ENCODE peak calls at places on chromosome 4, in four cellular contexts. One of them, this sample, is unnamed.

GRCh38 chr4:110622841-110623709 is at the start of gene PITX2:
- DNase-seq in HCT116: peak; percentile 92
- DNase-seq in K562: peak; percentile 46
- DNase-seq in HepG2: no peak
- DNase-seq in this sample: no peak

GRCh38 chr4:156767911-156768415 is 203.6 kb downstream of the PDGFC start:
- DNase-seq in K562: no peak
- DNase-seq in HCT116: no peak
- DNase-seq in HepG2: no peak
- DNase-seq in this sample: no peak

GRCh38 chr4:1050486-1051213 is 39.2 kb downstream of the FGFRL1 start:
- DNase-seq in HCT116: no peak
- DNase-seq in K562: no peak
- DNase-seq in HepG2: no peak
- DNase-seq in this sample: no peak

GRCh38 chr4:27210874-27211428 is 350.3 kb downstream of the STIM2 start:
- DNase-seq in HCT116: no peak
- DNase-seq in HepG2: no peak
- DNase-seq in K562: no peak
- DNase-seq in this sample: no peak

GRCh38 chr4:83454626-83455025 is 997 bp downstream of the HELQ start:
- DNase-seq in K562: no peak
- DNase-seq in HepG2: no peak
- DNase-seq in HCT116: no peak
- DNase-seq in this sample: no peak

GRCh38 chr4:184190711-184191110 is 27.0 kb downstream of the ENPP6 start:
- DNase-seq in HepG2: no peak
- DNase-seq in K562: no peak
- DNase-seq in HCT116: no peak
- DNase-seq in this sample: no peak

GRCh38 chr4:4792516-4792915 is 66.9 kb upstream of the MSX1 start:
- DNase-seq in HCT116: no peak
- DNase-seq in K562: no peak
- DNase-seq in HepG2: no peak
- DNase-seq in this sample: no peak

GRCh38 chr4:182235016-182235415 is 8.2 kb upstream of the TENM3 start:
- DNase-seq in HCT116: no peak
- DNase-seq in K562: no peak
- DNase-seq in HepG2: no peak
- DNase-seq in this sample: no peak

GRCh38 chr4:52052475-52052780 is 1.3 kb downstream of the SPATA18 start:
- DNase-seq in HCT116: no peak
- DNase-seq in K562: no peak
- DNase-seq in HepG2: peak; percentile 54
- DNase-seq in this sample: no peak

GRCh38 chr4:152848508-152848907 is 68.8 kb downstream of the ARFIP1 start:
- DNase-seq in HepG2: no peak
- DNase-seq in HCT116: no peak
- DNase-seq in K562: no peak
- DNase-seq in this sample: no peak

GRCh38 chr4:171940656-171941055 is 127.5 kb downstream of the GALNTL6 start:
- DNase-seq in K562: no peak
- DNase-seq in HepG2: no peak
- DNase-seq in HCT116: no peak
- DNase-seq in this sample: no peak

GRCh38 chr4:74376888-74377483 is 12.0 kb downstream of the EREG start:
- DNase-seq in K562: peak; percentile 28
- DNase-seq in HepG2: peak; percentile 45
- DNase-seq in HCT116: no peak
- DNase-seq in this sample: no peak
- H3K4me3 ChIP-seq in K562: no peak overlapping the region
- H3K4me3 ChIP-seq in HepG2: no peak overlapping the region
- H3K4me3 ChIP-seq in HCT116: no peak overlapping the region
- H3K4me3 ChIP-seq in this sample: no peak overlapping the region

DNA sequence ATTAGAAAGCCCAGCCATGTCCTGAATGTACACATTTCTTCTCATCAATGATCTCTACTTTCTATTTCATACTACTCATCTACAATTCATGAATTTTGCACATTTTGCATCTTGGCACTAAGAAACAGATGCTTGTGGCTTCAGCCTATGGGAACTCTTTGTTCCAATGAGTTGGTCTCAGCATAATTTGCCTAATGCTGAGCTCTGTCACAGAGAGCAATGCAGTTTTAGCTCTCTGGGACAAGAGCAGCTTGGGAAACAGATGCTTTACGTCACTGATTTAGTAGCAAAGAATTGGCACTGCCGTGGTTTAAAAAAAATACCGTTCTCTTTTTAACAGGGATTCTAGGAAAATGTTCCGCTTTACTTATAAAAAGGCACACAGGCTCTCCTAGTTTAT is 162.4 kb downstream of the WDFY3 start:
- DNase-seq in K562: no peak
- DNase-seq in HCT116: no peak
- DNase-seq in HepG2: no peak
- DNase-seq in this sample: no peak
- TF ChIP-seq TCF7L2 in K562: no peak
- TF ChIP-seq TCF7L2 in HCT116: no peak
- TF ChIP-seq TCF7L2 in HepG2: no peak
- TF ChIP-seq TCF7L2 in this sample: no peak

GRCh38 chr4:37597019-37597418 is 89.2 kb downstream of the RELL1 start:
- DNase-seq in K562: no peak
- DNase-seq in HCT116: no peak
- DNase-seq in HepG2: peak; percentile 50
- DNase-seq in this sample: no peak
- H3K4me3 ChIP-seq in K562: no peak overlapping the region
- H3K4me3 ChIP-seq in HCT116: no peak overlapping the region
- H3K4me3 ChIP-seq in HepG2: no peak overlapping the region
- H3K4me3 ChIP-seq in this sample: no peak overlapping the region

GRCh38 chr4:168919706-168920324 is 90.2 kb downstream of the CBR4 start:
- DNase-seq in HepG2: peak; percentile 63
- DNase-seq in HCT116: no peak
- DNase-seq in K562: no peak
- DNase-seq in this sample: no peak
- TF ChIP-seq TCF7L2 in HepG2: no peak
- TF ChIP-seq TCF7L2 in HCT116: no peak
- TF ChIP-seq TCF7L2 in K562: no peak
- TF ChIP-seq TCF7L2 in this sample: no peak

This sample was measured in Panc1.